ENCODE peak calls at places on chromosomes 13 and 19, in eight cellular contexts. B is iris pigment epithelial cell, Z is thoracic aorta, X is MCF 10A, O is T-helper 1 cell, W is HS-27A, J is uterus, T is ovary. A is an unnamed sample.
A peak's percentile ranks its signal among the peaks of the same experiment; 100 is the strongest.

GRCh38 chr19:5103061-5103701 is 134.3 kb downstream of the KDM4B start:
- DNase-seq in W (no peak), T (no peak), X (no peak), J (peak; percentile 41), Z (no peak), O (no peak), B (peak; percentile 18), A (no peak)

GRCh38 chr19:53958168-53958571 is 4.6 kb upstream of the CACNG8 start:
- DNase-seq in J (no peak), O (no peak), Z (no peak), W (no peak), B (no peak), X (no peak), T (no peak), A (no peak)

GRCh38 chr19:39093761-39094160 is 9.6 kb downstream of the ACP7 start:
- DNase-seq in J (no peak), B (peak; percentile 80), X (peak; percentile 81), Z (no peak), T (no peak), W (no peak), O (no peak), A (no peak)

GRCh38 chr13:111344471-111345191 is 24.2 kb downstream of the TEX29 start:
- DNase-seq in J (no peak), O (no peak), X (peak; percentile 16), W (no peak), B (peak; percentile 51), T (no peak), Z (no peak), A (peak; percentile 20)

GRCh38 chr13:111202149-111202548 is 87.0 kb downstream of the ARHGEF7 start:
- DNase-seq in T (no peak), W (no peak), O (no peak), Z (no peak), J (no peak), X (no peak), B (no peak), A (no peak)

GRCh38 chr19:2551172-2551863 is 75.4 kb downstream of the GADD45B start:
- DNase-seq in T (no peak), X (no peak), B (no peak), O (no peak), J (no peak), W (no peak), Z (no peak), A (no peak)

GRCh38 chr19:32830231-32831014 is 39.1 kb downstream of the SLC7A9 start:
- DNase-seq in W (peak; percentile 98), Z (no peak), T (no peak), B (peak; percentile 38), J (no peak), X (peak; percentile 54), O (no peak), A (no peak)

GRCh38 chr13:23899555-23899954 is 2.3 kb upstream of the C1QTNF9B start:
- DNase-seq in W (no peak), T (peak; percentile 47), Z (no peak), B (peak; percentile 34), X (peak; percentile 52), J (no peak), O (peak; percentile 24), A (peak; percentile 36)

GRCh38 chr19:29372461-29372860 is 153.3 kb upstream of the VSTM2B start:
- DNase-seq in T (no peak), W (no peak), J (no peak), X (no peak), O (no peak), B (no peak), Z (no peak), A (no peak)

GRCh38 chr13:28601581-28601980 is 57.3 kb upstream of the POMP start:
- DNase-seq in X (no peak), T (no peak), J (no peak), O (no peak), Z (no peak), B (no peak), W (no peak), A (no peak)

GRCh38 chr19:14369399-14370168 is 11.7 kb upstream of the ADGRE5 start:
- DNase-seq in W (no peak), X (no peak), Z (no peak), O (peak; percentile 84), J (peak; percentile 62), T (no peak), B (no peak), A (no peak)

GRCh38 chr19:17294051-17294891 is 9.0 kb downstream of the ABHD8 start:
- DNase-seq in O (peak; percentile 35), W (no peak), T (no peak), X (peak; percentile 67), B (peak; percentile 18), J (no peak), Z (no peak), A (no peak)

GRCh38 chr19:289651-290538 is 1.3 kb downstream of the PLPP2 start:
- DNase-seq in X (peak; percentile 82), W (no peak), B (peak; percentile 56), O (peak; percentile 25), Z (no peak), J (no peak), T (no peak), A (peak; percentile 42)

GRCh38 chr13:23833733-23834611 is 55.2 kb downstream of the MIPEP start:
- DNase-seq in W (no peak), J (no peak), Z (no peak), B (no peak), O (no peak), T (no peak), X (no peak), A (no peak)

GRCh38 chr13:94662274-94662945 is 49.9 kb downstream of the SOX21 start:
- DNase-seq in W (no peak), T (no peak), O (no peak), J (no peak), X (no peak), B (no peak), Z (no peak), A (no peak)

GRCh38 chr19:42440357-42441046 is 2.2 kb downstream of the CXCL17 start:
- DNase-seq in Z (no peak), W (peak; percentile 42), B (peak; percentile 75), X (peak; percentile 78), O (peak; percentile 76), T (peak; percentile 56), J (peak; percentile 35), A (peak; percentile 57)

GRCh38 chr19:5147074-5147970 is 178.4 kb downstream of the KDM4B start:
- DNase-seq in X (no peak), B (no peak), T (peak; percentile 18), J (no peak), O (no peak), Z (no peak), W (no peak), A (no peak)

GRCh38 chr19:6063576-6063961 is 46.7 kb downstream of the RFX2 start:
- DNase-seq in B (no peak), W (no peak), O (no peak), X (no peak), T (no peak), J (peak; percentile 20), Z (no peak), A (no peak)

GRCh38 chr13:23578411-23579071 is 8.3 kb downstream of the TNFRSF19 start:
- DNase-seq in O (peak; percentile 51), W (no peak), Z (no peak), J (peak; percentile 74), X (peak; percentile 61), T (peak; percentile 74), B (peak; percentile 76), A (peak; percentile 63)

GRCh38 chr19:46378268-46378667 is 31.4 kb downstream of the PPP5C start:
- DNase-seq in T (no peak), W (no peak), Z (no peak), B (peak; percentile 79), O (no peak), X (no peak), J (no peak), A (no peak)

GRCh38 chr19:50695251-50696064 is 24.1 kb downstream of the SHANK1 start:
- DNase-seq in Z (no peak), W (no peak), B (no peak), O (no peak), X (no peak), J (no peak), T (no peak), A (no peak)

GRCh38 chr13:99985243-99985874 is 3.8 kb downstream of the ZIC2 start:
- DNase-seq in W (no peak), O (no peak), Z (no peak), X (no peak), B (no peak), J (no peak), T (no peak), A (no peak)

GRCh38 chr13:113584205-113584869 is at the start of gene TFDP1:
- DNase-seq in X (peak; percentile 83), O (peak; percentile 10), Z (no peak), T (peak; percentile 34), W (peak; percentile 49), B (peak; percentile 86), J (peak; percentile 62), A (peak; percentile 81)

GRCh38 chr13:45879666-45880065 is 28.1 kb upstream of the SIAH3 start:
- DNase-seq in Z (no peak), B (no peak), X (peak; percentile 76), O (no peak), W (no peak), T (no peak), J (peak; percentile 43), A (peak; percentile 39)

GRCh38 chr19:57242821-57243220 is 2.4 kb downstream of the ZNF805 start:
- DNase-seq in T (no peak), O (no peak), W (no peak), J (no peak), X (no peak), B (no peak), Z (no peak), A (no peak)

GRCh38 chr13:39035204-39035603 is 2.7 kb downstream of the PROSER1 start:
- DNase-seq in B (no peak), T (no peak), O (no peak), W (no peak), Z (no peak), J (no peak), X (no peak), A (no peak)

GRCh38 chr13:41546372-41547252 is 89.3 kb downstream of the RGCC start:
- DNase-seq in J (no peak), X (peak; percentile 46), T (no peak), B (peak; percentile 82), W (peak; percentile 20), O (no peak), Z (no peak), A (peak; percentile 21)

GRCh38 chr13:32905063-32905863 is 111.0 kb upstream of the KL start:
- DNase-seq in T (no peak), J (no peak), X (peak; percentile 49), W (no peak), O (no peak), Z (no peak), B (peak; percentile 37), A (no peak)

GRCh38 chr13:109871018-109871370 is 84.6 kb upstream of the IRS2 start:
- DNase-seq in T (no peak), O (no peak), X (peak; percentile 58), W (no peak), J (no peak), Z (no peak), B (peak; percentile 83), A (no peak)

GRCh38 chr19:2221250-2221831 is 14.8 kb downstream of the PLEKHJ1 start:
- DNase-seq in T (no peak), W (no peak), X (no peak), O (no peak), Z (no peak), J (no peak), B (peak; percentile 53), A (no peak)

GRCh38 chr19:42109896-42110295 is 22.4 kb downstream of the POU2F2 start:
- DNase-seq in Z (no peak), B (peak; percentile 45), O (no peak), J (no peak), W (no peak), T (no peak), X (no peak), A (no peak)